ENCODE peak calls at places on chromosome 2, in five cellular contexts. X is stimulated activated CD4-positive, alpha-beta T cell treated with anti-CD3 and anti-CD28 coated beads, Interleukin-2, amount 100 ng/mL, for 4 hours; F is progenitor cell of endocrine pancreas; L is activated naive CD4-positive, alpha-beta T cell; N is T-helper 9 cell. H is an unnamed sample.

GRCh38 chr2:241003369-241003768 is 5.0 kb downstream of the SNED1 start:
- DNase-seq in X (no peak), F (peak), L (no peak), N (no peak), H (no peak)

GRCh38 chr2:2571301-2572198 is 240.5 kb upstream of the MYT1L start:
- DNase-seq in X (no peak), F (no peak), L (no peak), N (no peak), H (no peak)

GRCh38 chr2:74552914-74553811 is 579 bp downstream of the LOXL3 start:
- DNase-seq in X (no peak), F (no peak), L (no peak), N (no peak), H (peak)

GRCh38 chr2:54388093-54388492 is 68.0 kb upstream of the SPTBN1 start:
- DNase-seq in X (no peak), F (no peak), L (no peak), N (no peak), H (no peak)

GRCh38 chr2:25586726-25587144 is 86.6 kb downstream of the DTNB start:
- DNase-seq in X (no peak), F (no peak), L (no peak), N (no peak), H (no peak)

GRCh38 chr2:213104089-213104902 is 47.1 kb downstream of the IKZF2 start:
- DNase-seq in X (no peak), F (no peak), L (no peak), N (no peak), H (no peak)

GRCh38 chr2:46196871-46197462 is 100.2 kb upstream of the EPAS1 start:
- DNase-seq in X (no peak), F (no peak), L (no peak), N (no peak), H (no peak)

GRCh38 chr2:23452853-23453420 is 68.0 kb downstream of the KLHL29 start:
- DNase-seq in X (no peak), F (no peak), L (no peak), N (no peak), H (no peak)